ENCODE peak calls at places on chromosomes 16 and 17, in five cellular contexts. S is NCI-H1930; C is cardiac fibroblast; H is NCI-H345; L is CD4-positive, CD25-positive, alpha-beta regulatory T cell. D is an unnamed sample.

GRCh38 chr17:81388612-81389367 is 6.5 kb upstream of the BAHCC1 start:
- DNase-seq in S (peak; percentile 36), C (no peak), H (peak; percentile 74), L (no peak), D (peak; percentile 20)

GRCh38 chr16:471353-472198 is 46.1 kb downstream of the RAB11FIP3 start:
- DNase-seq in S (no peak), L (no peak), H (no peak), C (peak; percentile 11), D (no peak)

GRCh38 chr17:78817123-78817522 is 23.5 kb downstream of the USP36 start:
- DNase-seq in H (no peak), C (no peak), S (no peak), L (peak; percentile 69), D (no peak)

GRCh38 chr17:51707216-51707615 is 446.9 kb downstream of the UTP18 start:
- DNase-seq in L (no peak), S (no peak), C (no peak), H (no peak), D (no peak)

GRCh38 chr17:55433629-55434422 is 12.2 kb upstream of the MMD start:
- DNase-seq in C (peak; percentile 95), L (no peak), S (no peak), H (no peak), D (peak; percentile 80)

GRCh38 chr17:75531724-75532090 is 6.2 kb downstream of the LLGL2 start:
- DNase-seq in S (no peak), L (no peak), H (no peak), C (no peak), D (no peak)

GRCh38 chr16:31243734-31244670 is 15.8 kb upstream of the ITGAM start:
- DNase-seq in H (no peak), C (no peak), S (no peak), L (no peak), D (no peak)

GRCh38 chr17:49634487-49634865 is 43.4 kb downstream of the SPOP start:
- DNase-seq in C (no peak), H (no peak), L (no peak), S (no peak), D (no peak)

GRCh38 chr16:14366447-14366846 is 263.6 kb downstream of the PARN start:
- DNase-seq in H (no peak), C (no peak), S (no peak), L (no peak), D (no peak)

GRCh38 chr17:28584434-28584833 is 7.7 kb upstream of the ALDOC start:
- DNase-seq in C (no peak), H (no peak), L (no peak), S (no peak), D (no peak)

GRCh38 chr16:13307861-13308260 is 406.5 kb downstream of the SHISA9 start:
- DNase-seq in C (no peak), H (no peak), L (no peak), S (no peak), D (no peak)

GRCh38 chr17:63918305-63918704 is 334 bp downstream of the GH1 start:
- DNase-seq in S (no peak), L (no peak), C (peak; percentile 13), H (no peak), D (no peak)

GRCh38 chr16:79656537-79657115 is 56.1 kb upstream of the MAF start:
- DNase-seq in L (no peak), S (no peak), H (peak; percentile 54), C (no peak), D (no peak)

GRCh38 chr17:45812102-45812501 is 28.0 kb downstream of the CRHR1 start:
- DNase-seq in H (no peak), L (no peak), S (no peak), C (peak; percentile 5), D (no peak)

GRCh38 chr16:2019500-2019899 is at the start of gene NPW:
- DNase-seq in L (no peak), H (peak; percentile 30), S (no peak), C (no peak), D (no peak)

GRCh38 chr16:3138342-3138741 is 3.5 kb downstream of the ZNF213 start:
- DNase-seq in H (no peak), L (no peak), C (no peak), S (no peak), D (no peak)

GRCh38 chr17:82647593-82648164 is 565 bp downstream of the WDR45B start:
- DNase-seq in L (peak; percentile 35), H (peak; percentile 25), C (peak; percentile 20), S (no peak), D (peak; percentile 39)

GRCh38 chr17:48162946-48163506 is 55.5 kb downstream of the SNX11 start:
- DNase-seq in L (peak; percentile 24), C (peak; percentile 8), H (no peak), S (no peak), D (no peak)

GRCh38 chr17:29390856-29391631 is 881 bp downstream of the TAOK1 start:
- DNase-seq in C (peak; percentile 51), L (peak; percentile 16), S (peak; percentile 4), H (peak; percentile 21), D (peak; percentile 30)

D was measured in lung microvascular endothelial cell.